ENCODE peak calls at places on chromosomes 4 and X, in six cellular contexts. P is tibial artery, W is H9, Q is AG09309, Z is RWPE1, T is GM06990. U is an unnamed sample.

GRCh38 chr4:7199129-7199725 is 6.9 kb downstream of the SORCS2 start:
- DNase-seq in Z (no peak), W (peak), T (no peak), Q (no peak), P (peak), U (no peak)

GRCh38 chr4:75069493-75070074 is 136.7 kb downstream of the PARM1 start:
- DNase-seq in T (peak), P (no peak), Z (no peak), W (no peak), Q (no peak), U (no peak)

GRCh38 chr4:100509386-100509785 is 8.4 kb downstream of the EMCN start:
- DNase-seq in P (no peak), W (no peak), Z (no peak), T (no peak), Q (no peak), U (no peak)

GRCh38 chr4:10185518-10186227 is 69.1 kb upstream of the WDR1 start:
- DNase-seq in P (no peak), W (no peak), T (no peak), Q (no peak), Z (no peak), U (no peak)

GRCh38 chrX:68903111-68903510 is 74.3 kb downstream of the EFNB1 start:
- DNase-seq in P (no peak), T (no peak), W (no peak), Z (no peak), Q (no peak), U (no peak)

GRCh38 chr4:175090116-175090515 is 172.0 kb downstream of the ADAM29 start:
- DNase-seq in P (no peak), Q (no peak), Z (no peak), T (no peak), W (no peak), U (no peak)

GRCh38 chrX:32530802-32531403 is 680.4 kb downstream of the DMD start:
- DNase-seq in Z (peak), W (no peak), Q (no peak), T (no peak), P (no peak), U (peak)

GRCh38 chrX:39905475-39905889 is 192.3 kb downstream of the BCOR start:
- DNase-seq in T (no peak), P (no peak), W (no peak), Q (no peak), Z (no peak), U (no peak)

GRCh38 chrX:44431206-44431605 is 87.7 kb upstream of the EFHC2 start:
- DNase-seq in Q (no peak), T (no peak), W (no peak), Z (peak), P (no peak), U (no peak)

GRCh38 chr4:73597594-73597993 is 22.6 kb downstream of the RASSF6 start:
- DNase-seq in W (no peak), Q (no peak), P (no peak), Z (no peak), T (no peak), U (no peak)

GRCh38 chr4:67087897-67088296 is 457.4 kb downstream of the CENPC start:
- DNase-seq in Z (peak), W (peak), T (no peak), P (peak), Q (no peak), U (peak)

GRCh38 chr4:125833-126232 is 1.5 kb downstream of the ZNF718 start:
- DNase-seq in T (no peak), P (no peak), W (no peak), Z (no peak), Q (no peak), U (no peak)

GRCh38 chrX:118976599-118977340 is 2.4 kb downstream of the LONRF3 start:
- DNase-seq in Q (no peak), T (peak), Z (no peak), W (no peak), P (peak), U (peak)

GRCh38 chrX:130110379-130111219 is at the start of gene ELF4:
- DNase-seq in W (no peak), P (no peak), Z (peak), Q (no peak), T (peak), U (no peak)

GRCh38 chr4:5888222-5888701 is 4.6 kb downstream of the CRMP1 start:
- DNase-seq in T (no peak), Z (no peak), Q (no peak), P (no peak), W (peak), U (peak)

GRCh38 chr4:123390846-123391456 is 5.6 kb upstream of the SPRY1 start:
- DNase-seq in T (no peak), P (no peak), Q (no peak), W (no peak), Z (no peak), U (no peak)

GRCh38 chr4:112563431-112564200 is 47.6 kb upstream of the NEUROG2 start:
- DNase-seq in Z (no peak), P (no peak), Q (no peak), W (no peak), T (no peak), U (no peak)

GRCh38 chr4:142567199-142567598 is 278.9 kb downstream of the INPP4B start:
- DNase-seq in T (peak), W (peak), P (no peak), Q (no peak), Z (no peak), U (no peak)

GRCh38 chrX:21529771-21530170 is 128.4 kb downstream of the KLHL34 start:
- DNase-seq in Q (no peak), W (no peak), P (no peak), Z (no peak), T (no peak), U (no peak)

GRCh38 chrX:15737957-15738685 is at the start of gene CA5B:
- DNase-seq in P (peak), Z (peak), W (peak), T (peak), Q (no peak), U (peak)

GRCh38 chr4:173651651-173652282 is 121.7 kb upstream of the HAND2 start:
- DNase-seq in P (no peak), Z (no peak), T (no peak), W (no peak), Q (no peak), U (no peak)

GRCh38 chrX:110002300-110003166 is at the start of gene TMEM164:
- DNase-seq in Q (peak), W (peak), Z (peak), T (peak), P (peak), U (peak)

GRCh38 chr4:56613101-56613862 is 67.8 kb downstream of the HOPX start:
- DNase-seq in W (no peak), Z (peak), P (no peak), Q (peak), T (no peak), U (no peak)

GRCh38 chrX:9542106-9542764 is 77.4 kb downstream of the TBL1X start:
- DNase-seq in P (no peak), W (no peak), Q (no peak), T (no peak), Z (no peak), U (no peak)

GRCh38 chrX:9537781-9538180 is 72.9 kb downstream of the TBL1X start:
- DNase-seq in Q (no peak), P (no peak), W (no peak), T (no peak), Z (no peak), U (no peak)

GRCh38 chrX:9535101-9535500 is 70.2 kb downstream of the TBL1X start:
- DNase-seq in Q (no peak), T (no peak), P (no peak), Z (no peak), W (no peak), U (no peak)

GRCh38 chrX:9539611-9540387 is 74.9 kb downstream of the TBL1X start:
- DNase-seq in Z (no peak), P (no peak), T (no peak), Q (no peak), W (no peak), U (no peak)

GRCh38 chrX:9538544-9539045 is 73.7 kb downstream of the TBL1X start:
- DNase-seq in Q (no peak), P (no peak), W (no peak), T (no peak), Z (no peak), U (no peak)
- TF ChIP-seq CTCF in Q (no peak), P (no peak), W (no peak), T (no peak), Z (no peak), U (no peak)

DNA sequence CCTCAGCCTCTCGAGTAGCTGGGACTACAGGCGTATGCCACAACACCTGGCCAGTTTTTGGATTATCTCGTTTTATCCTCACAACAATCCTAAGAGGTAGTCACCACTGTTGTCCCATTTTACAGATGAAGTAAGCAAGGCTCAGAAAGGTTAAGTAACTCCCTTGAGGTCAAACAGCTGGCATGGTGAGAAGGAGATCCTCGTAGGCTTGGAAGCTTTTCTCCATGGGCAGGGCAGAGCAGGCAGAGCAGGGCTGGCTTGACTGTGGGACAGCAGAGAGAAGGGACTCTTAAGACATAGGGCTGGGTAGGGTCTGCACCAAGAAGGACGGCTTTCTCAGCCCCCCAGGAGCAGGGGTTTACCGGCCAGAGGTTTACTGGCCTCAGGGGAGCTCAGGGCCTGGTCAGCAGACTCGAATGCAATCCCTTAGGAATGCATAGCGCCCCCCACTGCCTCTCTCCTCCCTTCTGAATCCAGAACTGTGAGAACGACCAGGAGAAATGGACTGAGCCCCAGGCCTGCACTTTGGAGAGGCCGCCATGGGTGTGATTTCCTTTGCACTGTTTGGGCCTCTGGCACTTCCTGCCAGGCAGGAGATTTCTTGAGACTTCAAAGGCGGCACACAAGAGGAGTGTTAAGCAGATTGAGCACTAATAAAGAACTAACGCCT is 14.0 kb upstream of the CDKN2AIP start:
- DNase-seq in P (no peak), W (peak), Q (no peak), Z (no peak), T (no peak), U (peak)
- TF ChIP-seq CTCF in P (no peak), W (peak), Q (no peak), Z (no peak), T (no peak), U (no peak)

DNA sequence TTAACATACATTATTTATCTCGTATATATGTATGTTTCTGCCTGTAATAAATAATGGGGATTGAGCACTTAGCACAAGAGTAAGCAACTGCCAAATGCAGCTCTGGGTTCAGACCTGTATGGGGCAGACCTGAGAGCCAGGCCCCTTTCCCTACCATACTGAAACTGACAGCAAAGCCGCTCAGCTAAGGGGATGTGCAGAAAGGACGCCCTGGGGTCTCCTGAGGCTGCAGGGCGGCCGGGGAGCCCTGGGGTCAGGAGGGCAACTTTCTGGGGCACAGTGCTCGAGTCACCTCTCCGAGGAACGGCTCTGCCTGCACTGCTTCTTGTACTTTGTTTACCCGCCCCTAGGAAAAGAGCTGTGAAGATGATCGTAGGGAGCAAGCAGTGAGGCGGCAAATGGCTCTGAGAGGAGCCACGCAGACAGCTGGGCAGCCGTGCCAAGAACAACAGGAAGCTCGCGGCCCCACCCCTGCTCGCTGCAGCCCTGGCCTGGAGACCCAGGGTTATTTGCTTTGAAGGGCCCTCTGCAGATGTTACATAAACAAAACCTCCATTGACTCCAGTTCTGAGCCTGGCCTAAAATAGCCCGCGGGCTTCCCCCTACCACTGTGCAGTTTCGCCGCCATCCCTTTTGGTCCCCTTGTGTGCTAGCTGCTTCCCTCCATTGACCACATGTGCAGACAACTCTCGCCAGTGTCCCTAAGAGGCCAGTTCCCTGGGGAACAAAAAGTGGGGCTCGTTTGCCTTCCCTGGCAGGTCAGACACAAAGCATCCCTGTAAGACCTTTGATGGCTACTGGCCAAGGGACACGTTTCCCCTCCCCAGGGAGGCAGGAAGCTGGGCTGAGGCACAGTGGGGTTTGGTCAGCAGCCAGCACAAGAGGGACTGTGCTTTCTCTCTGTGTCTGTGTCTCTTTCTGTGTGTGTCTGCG is 111.3 kb upstream of the LNX1 start:
- DNase-seq in P (peak), Z (peak), W (peak), T (peak), Q (no peak), U (no peak)
- TF ChIP-seq CTCF in P (no peak), Z (no peak), W (peak), T (peak), Q (peak), U (no peak)

DNA sequence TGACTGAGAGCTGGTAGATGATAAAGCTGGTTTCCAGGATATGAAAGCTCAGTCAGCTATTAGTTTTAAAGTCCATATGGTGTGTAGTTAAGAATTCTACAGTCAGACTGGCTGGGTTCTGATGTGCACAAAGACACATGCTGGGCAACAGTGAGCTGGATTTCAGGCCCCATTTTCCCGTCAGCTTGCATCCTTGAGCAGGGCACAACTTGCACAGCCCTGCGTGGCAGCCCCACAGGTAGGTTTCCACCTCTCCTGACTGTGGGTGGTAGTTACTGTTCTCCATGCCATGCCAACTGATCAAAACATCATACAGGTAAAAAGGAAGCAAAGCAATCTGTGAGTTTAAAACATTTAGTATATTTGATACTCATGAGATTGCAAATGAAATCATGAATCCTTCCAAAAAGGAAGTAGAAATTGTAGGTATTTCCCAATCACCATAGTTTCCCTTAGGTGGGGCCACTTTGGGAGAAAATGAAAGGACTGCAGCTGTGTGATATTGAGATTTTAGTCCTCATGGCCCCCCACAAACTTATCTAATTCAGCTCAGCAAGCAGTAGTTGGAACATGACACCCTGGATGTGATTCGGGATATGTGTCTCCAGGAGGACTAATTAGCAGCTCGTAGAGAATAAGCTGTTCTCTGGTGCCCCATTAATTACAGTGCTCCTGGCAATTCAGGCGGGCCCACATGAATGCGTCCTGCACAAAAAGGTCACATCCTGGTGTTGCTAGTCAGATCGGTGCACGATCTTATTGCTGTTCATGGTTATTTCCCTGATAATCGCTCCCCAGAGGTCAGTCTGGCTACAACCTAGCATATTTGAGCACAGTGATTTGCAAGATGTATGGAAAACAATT is 42.4 kb upstream of the NOCT start:
- DNase-seq in W (peak), T (no peak), P (no peak), Z (no peak), Q (no peak), U (no peak)
- TF ChIP-seq CTCF in W (no peak), T (no peak), P (no peak), Z (no peak), Q (no peak), U (no peak)